ENCODE peak calls at places on chromosomes 4 and X, in eight cellular contexts. Y is neural progenitor cell, B is fibroblast of lung, Q is HCT116, S is GM23248, V is PC-3, J is mammary epithelial cell, X is H1. G is an unnamed sample.

GRCh38 chr4:82618321-82618720 is 56.5 kb upstream of the TMEM150C start:
- DNase-seq in V (no peak), B (peak; percentile 32), S (peak; percentile 49), Q (no peak), J (no peak), Y (no peak), X (no peak), G (no peak)

GRCh38 chrX:43717161-43717560 is 61.1 kb downstream of the MAOA start:
- DNase-seq in Y (no peak), X (no peak), Q (no peak), S (no peak), J (peak; percentile 78), V (peak; percentile 46), B (no peak), G (no peak)

GRCh38 chr4:157978680-157979361 is 194.0 kb downstream of the GASK1B start:
- DNase-seq in Q (peak; percentile 66), B (peak; percentile 75), X (peak; percentile 55), V (peak; percentile 60), J (peak; percentile 44), S (peak; percentile 66), Y (peak; percentile 83), G (peak; percentile 89)

GRCh38 chrX:49704692-49705404 is 9.1 kb upstream of the PAGE1 start:
- DNase-seq in J (no peak), X (no peak), S (no peak), B (no peak), Q (no peak), V (no peak), Y (no peak), G (no peak)

GRCh38 chrX:105483011-105483410 is 262.5 kb upstream of the TEX13A start:
- DNase-seq in Q (no peak), X (no peak), Y (no peak), J (peak; percentile 95), B (peak; percentile 60), S (no peak), V (peak; percentile 64), G (no peak)

GRCh38 chrX:44261286-44261685 is 82.2 kb downstream of the EFHC2 start:
- DNase-seq in X (no peak), V (no peak), Q (no peak), B (no peak), J (no peak), S (no peak), Y (no peak), G (no peak)

GRCh38 chrX:2894885-2895292 is 34.2 kb downstream of the ARSD start:
- DNase-seq in J (no peak), Y (no peak), S (no peak), X (no peak), B (peak; percentile 59), Q (no peak), V (peak; percentile 7), G (peak; percentile 97)

GRCh38 chr4:59094505-59094904 is 1984.3 kb upstream of the IGFBP7 start:
- DNase-seq in Y (peak; percentile 11), X (peak; percentile 48), S (no peak), Q (no peak), J (no peak), V (peak; percentile 10), B (no peak), G (no peak)

GRCh38 chr4:95546866-95547707 is 1.7 kb downstream of the UNC5C start:
- DNase-seq in J (peak; percentile 45), Y (peak; percentile 53), V (no peak), B (no peak), Q (no peak), X (peak; percentile 57), S (peak; percentile 3), G (no peak)

GRCh38 chrX:24154490-24155034 is 5.0 kb downstream of the ZFX start:
- DNase-seq in V (no peak), B (no peak), Q (no peak), X (no peak), S (peak; percentile 53), Y (no peak), J (no peak), G (no peak)

GRCh38 chrX:74450803-74451449 is 29.6 kb downstream of the SLC16A2 start:
- DNase-seq in Q (peak; percentile 10), S (peak; percentile 90), Y (no peak), B (peak; percentile 89), X (no peak), J (peak; percentile 90), V (peak; percentile 89), G (peak; percentile 29)

GRCh38 chr4:10104211-10104990 is 12.2 kb downstream of the WDR1 start:
- DNase-seq in V (no peak), J (no peak), Q (no peak), Y (peak; percentile 62), S (peak; percentile 61), B (peak; percentile 43), X (no peak), G (no peak)

GRCh38 chrX:134171661-134172587 is 65.1 kb upstream of the CCDC160 start:
- DNase-seq in Q (no peak), V (no peak), J (no peak), Y (peak; percentile 69), B (peak; percentile 20), X (no peak), S (peak; percentile 11), G (peak; percentile 40)

GRCh38 chrX:12825801-12826200 is 34.6 kb downstream of the PRPS2 start:
- DNase-seq in V (peak; percentile 85), Q (peak; percentile 44), S (no peak), B (peak; percentile 2), J (no peak), Y (no peak), X (no peak), G (no peak)

GRCh38 chr4:90419124-90419711 is 292.0 kb downstream of the CCSER1 start:
- DNase-seq in J (peak; percentile 38), Y (peak; percentile 46), X (no peak), Q (peak; percentile 3), V (peak; percentile 56), B (peak; percentile 67), S (peak; percentile 37), G (peak; percentile 42)

GRCh38 chr4:8073206-8073863 is 85.3 kb downstream of the ABLIM2 start:
- DNase-seq in S (no peak), Q (no peak), X (no peak), J (no peak), Y (no peak), B (no peak), V (no peak), G (peak; percentile 58)

GRCh38 chr4:8070751-8071718 is 87.6 kb downstream of the ABLIM2 start:
- DNase-seq in Q (no peak), S (no peak), Y (peak; percentile 53), X (no peak), V (no peak), B (no peak), J (no peak), G (peak; percentile 87)

GRCh38 chr4:8071741-8072140 is 86.9 kb downstream of the ABLIM2 start:
- DNase-seq in Q (no peak), X (no peak), J (no peak), S (no peak), Y (peak; percentile 55), B (no peak), V (no peak), G (peak; percentile 71)

GRCh38 chr4:8069102-8069752 is 89.4 kb downstream of the ABLIM2 start:
- DNase-seq in B (no peak), J (no peak), X (no peak), Q (no peak), V (no peak), S (no peak), Y (no peak), G (peak; percentile 71)

GRCh38 chr4:8072235-8072968 is 86.2 kb downstream of the ABLIM2 start:
- DNase-seq in Q (no peak), S (no peak), B (no peak), X (no peak), Y (no peak), V (no peak), J (no peak), G (peak; percentile 53)
- TF ChIP-seq EZH2 in Q (no peak), S (no peak), B (no peak), X (no peak), Y (no peak), V (no peak), J (no peak), G (no peak)

GRCh38 chr4:41751325-41752061 is 3.0 kb upstream of the PHOX2B start:
- DNase-seq in S (no peak), B (no peak), Y (peak; percentile 65), X (peak; percentile 74), V (no peak), J (no peak), Q (no peak), G (no peak)
- TF ChIP-seq EZH2 in S (no peak), B (no peak), Y (no peak), X (no peak), V (no peak), J (no peak), Q (no peak), G (no peak)

DNA sequence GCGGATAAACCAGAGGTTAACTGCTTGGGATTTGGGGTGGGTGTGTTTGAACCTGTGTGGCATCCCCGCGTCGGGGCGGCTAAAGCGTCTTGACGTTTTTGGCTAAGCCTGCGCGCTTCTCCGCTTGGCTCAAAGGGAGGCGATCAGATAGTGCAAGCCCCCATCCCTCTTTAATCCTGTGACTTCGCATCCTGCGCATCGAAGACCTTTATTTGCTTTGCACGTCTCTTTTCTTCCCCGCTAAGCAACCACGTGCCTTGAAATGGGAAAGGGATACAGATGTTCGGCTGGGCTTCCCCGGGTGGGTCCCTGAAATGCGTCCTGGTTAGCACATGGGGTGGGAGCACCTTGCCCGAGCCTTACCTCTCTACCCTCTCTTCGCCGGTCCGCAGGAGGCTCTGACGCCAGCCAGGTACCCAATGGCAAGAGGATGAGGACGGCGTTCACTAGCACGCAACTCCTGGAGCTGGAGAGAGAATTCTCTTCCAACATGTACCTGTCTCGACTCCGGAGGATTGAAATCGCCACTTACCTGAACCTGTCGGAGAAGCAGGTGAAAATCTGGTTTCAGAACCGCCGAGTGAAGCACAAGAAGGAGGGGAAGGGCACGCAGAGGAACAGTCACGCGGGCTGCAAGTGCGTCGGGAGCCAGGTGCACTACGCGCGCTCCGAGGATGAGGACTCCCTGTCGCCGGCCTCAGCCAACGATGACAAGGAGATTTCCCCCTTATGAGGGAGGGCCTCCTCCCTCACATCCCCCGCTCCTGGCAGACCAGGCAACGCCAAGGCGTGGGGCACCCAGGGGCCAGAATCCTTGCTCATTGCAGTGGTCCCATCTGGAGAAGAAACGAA is 1.5 kb downstream of the GSX2 start:
- DNase-seq in X (peak; percentile 70), S (no peak), J (no peak), V (no peak), Q (no peak), Y (peak; percentile 59), B (no peak), G (no peak)
- TF ChIP-seq EZH2 in X (peak; percentile 95), S (peak; percentile 38), J (no peak), V (no peak), Q (no peak), Y (peak; percentile 75), B (peak; percentile 86), G (peak; percentile 58)

DNA sequence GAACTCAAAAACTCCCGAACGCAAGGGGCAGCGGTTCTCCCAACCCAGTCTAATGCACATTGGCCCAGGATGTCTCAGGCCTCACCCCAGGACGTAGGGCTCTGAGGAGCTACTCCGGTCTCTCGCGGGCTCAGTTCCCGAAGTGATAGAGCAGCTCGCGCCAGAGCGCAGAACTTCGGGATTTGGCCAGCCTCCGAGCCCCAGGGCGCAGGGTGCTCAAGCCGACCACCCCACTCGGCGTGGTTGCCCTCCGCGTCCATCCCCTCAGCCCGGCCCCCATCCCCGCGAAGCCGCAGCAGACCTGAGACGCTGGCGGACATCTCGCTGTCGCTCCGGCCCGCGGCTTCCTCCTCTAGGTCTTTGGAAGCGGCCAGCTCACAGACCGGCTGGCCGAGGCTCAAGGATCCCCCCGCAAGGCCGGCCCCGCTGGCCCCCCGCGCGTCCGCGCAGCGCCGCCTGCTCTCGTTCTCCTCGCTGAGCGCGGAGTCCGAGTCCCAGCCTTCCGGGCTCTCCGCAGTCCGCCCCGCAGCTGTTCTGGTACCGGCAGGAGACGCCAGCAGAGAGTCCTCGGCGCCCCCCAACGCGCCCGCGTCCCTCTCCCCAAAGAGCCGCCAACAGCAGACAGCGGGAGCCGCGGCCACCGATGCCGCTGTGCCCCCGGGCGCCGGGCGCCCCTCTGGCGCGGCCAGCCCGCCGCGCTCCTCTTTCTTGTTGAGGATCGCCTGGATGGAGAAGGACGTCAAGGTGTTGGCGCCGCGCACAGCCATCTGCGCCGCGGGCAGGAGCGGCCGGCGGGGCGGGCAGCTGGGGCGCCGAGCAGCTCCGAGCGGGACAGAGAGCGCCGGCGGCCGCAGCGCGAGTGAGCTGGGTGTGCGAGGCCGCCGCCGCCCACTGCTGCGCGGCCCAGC is at the start of gene NKX3-2:
- DNase-seq in V (peak; percentile 25), B (no peak), Q (no peak), Y (peak; percentile 74), J (peak; percentile 45), S (peak; percentile 65), X (peak; percentile 78), G (peak; percentile 16)
- TF ChIP-seq EZH2 in V (no peak), B (peak; percentile 51), Q (no peak), Y (peak; percentile 96), J (no peak), S (peak; percentile 38), X (peak; percentile 100), G (no peak)